ENCODE peak calls at places on chromosomes 3 and 15, in six cellular contexts. M, S, D, L, C and R are unnamed samples.

GRCh38 chr3:184240384-184241140 is 8.2 kb downstream of the ALG3 start:
- DNase-seq in M (peak), S (no peak), D (no peak), L (no peak), C (no peak), R (no peak)

GRCh38 chr3:13879946-13880810 is at the start of gene WNT7A:
- DNase-seq in M (peak), S (no peak), D (no peak), L (no peak), C (peak), R (no peak)

GRCh38 chr3:194019766-194020165 is 116.2 kb upstream of the HES1 start:
- DNase-seq in M (no peak), S (no peak), D (no peak), L (no peak), C (no peak), R (no peak)

GRCh38 chr3:197983076-197983475 is 23.1 kb downstream of the LMLN start:
- DNase-seq in M (no peak), S (no peak), D (no peak), L (no peak), C (no peak), R (no peak)

GRCh38 chr3:108931025-108931424 is 22.7 kb downstream of the GUCA1C start:
- DNase-seq in M (no peak), S (no peak), D (no peak), L (no peak), C (no peak), R (no peak)

GRCh38 chr3:159996018-159996417 is 7.4 kb downstream of the IL12A start:
- DNase-seq in M (peak), S (no peak), D (no peak), L (no peak), C (no peak), R (no peak)

GRCh38 chr3:66268864-66269263 is 48.1 kb downstream of the SLC25A26 start:
- DNase-seq in M (no peak), S (no peak), D (no peak), L (no peak), C (no peak), R (no peak)

GRCh38 chr15:81118361-81118760 is 15.7 kb upstream of the CFAP161 start:
- DNase-seq in M (no peak), S (no peak), D (no peak), L (no peak), C (no peak), R (no peak)

GRCh38 chr3:134427400-134428111 is 53.3 kb upstream of the AMOTL2 start:
- DNase-seq in M (peak), S (no peak), D (no peak), L (no peak), C (no peak), R (peak)

GRCh38 chr15:68542771-68543544 is 35.8 kb upstream of the CORO2B start:
- DNase-seq in M (peak), S (no peak), D (no peak), L (no peak), C (no peak), R (no peak)

GRCh38 chr15:98787936-98788757 is 139.8 kb downstream of the IGF1R start:
- DNase-seq in M (no peak), S (no peak), D (no peak), L (no peak), C (no peak), R (no peak)

GRCh38 chr15:36595625-36596024 is 16.2 kb downstream of the CDIN1 start:
- DNase-seq in M (no peak), S (no peak), D (no peak), L (no peak), C (no peak), R (no peak)

GRCh38 chr15:86644319-86644718 is 564.6 kb downstream of the AGBL1 start:
- DNase-seq in M (no peak), S (no peak), D (no peak), L (no peak), C (no peak), R (no peak)

GRCh38 chr15:74036271-74037170 is 42.0 kb downstream of the PML start:
- DNase-seq in M (peak), S (peak), D (peak), L (no peak), C (peak), R (peak)

GRCh38 chr3:158788446-158788845 is 13.4 kb upstream of the MFSD1 start:
- DNase-seq in M (peak), S (no peak), D (no peak), L (no peak), C (no peak), R (no peak)

GRCh38 chr15:70426065-70426821 is 328.5 kb upstream of the TLE3 start:
- DNase-seq in M (peak), S (no peak), D (no peak), L (no peak), C (no peak), R (no peak)

GRCh38 chr3:171865191-171865865 is 22.2 kb downstream of the TMEM212 start:
- DNase-seq in M (no peak), S (no peak), D (no peak), L (no peak), C (no peak), R (no peak)

GRCh38 chr3:183895296-183895695 is 10.6 kb upstream of the PARL start:
- DNase-seq in M (peak), S (no peak), D (no peak), L (peak), C (peak), R (peak)

GRCh38 chr3:32405155-32405554 is 13.5 kb downstream of the CMTM7 start:
- DNase-seq in M (no peak), S (no peak), D (no peak), L (no peak), C (no peak), R (no peak)

GRCh38 chr3:25971736-25972135 is 181.8 kb downstream of the OXSM start:
- DNase-seq in M (no peak), S (no peak), D (no peak), L (no peak), C (no peak), R (no peak)

GRCh38 chr3:151544164-151544548 is 83.3 kb upstream of the IGSF10 start:
- DNase-seq in M (no peak), S (no peak), D (no peak), L (no peak), C (no peak), R (no peak)

GRCh38 chr15:86590461-86590860 is 510.8 kb downstream of the AGBL1 start:
- DNase-seq in M (no peak), S (no peak), D (no peak), L (no peak), C (no peak), R (no peak)

GRCh38 chr3:8845641-8846040 is 76.2 kb upstream of the OXTR start:
- DNase-seq in M (peak), S (no peak), D (no peak), L (no peak), C (no peak), R (no peak)

GRCh38 chr3:13404625-13405452 is 15.3 kb downstream of the NUP210 start:
- DNase-seq in M (no peak), S (no peak), D (no peak), L (no peak), C (peak), R (no peak)

GRCh38 chr3:46097691-46098241 is 70.5 kb upstream of the XCR1 start:
- DNase-seq in M (peak), S (no peak), D (no peak), L (peak), C (no peak), R (no peak)

GRCh38 chr15:90062023-90062728 is 40.1 kb downstream of the IDH2 start:
- DNase-seq in M (peak), S (peak), D (peak), L (peak), C (peak), R (no peak)

GRCh38 chr3:122795674-122795969 is 753 bp downstream of the SLC49A4 start:
- DNase-seq in M (peak), S (no peak), D (no peak), L (no peak), C (no peak), R (no peak)

GRCh38 chr3:43025423-43025822 is 46.3 kb downstream of the GASK1A start:
- DNase-seq in M (no peak), S (no peak), D (no peak), L (no peak), C (no peak), R (no peak)

GRCh38 chr3:48960841-48961413 is 29.1 kb upstream of the P4HTM start:
- DNase-seq in M (no peak), S (no peak), D (no peak), L (peak), C (no peak), R (no peak)

GRCh38 chr3:32994045-32994444 is 42.6 kb downstream of the CCR4 start:
- DNase-seq in M (no peak), S (no peak), D (no peak), L (no peak), C (no peak), R (no peak)

DNA sequence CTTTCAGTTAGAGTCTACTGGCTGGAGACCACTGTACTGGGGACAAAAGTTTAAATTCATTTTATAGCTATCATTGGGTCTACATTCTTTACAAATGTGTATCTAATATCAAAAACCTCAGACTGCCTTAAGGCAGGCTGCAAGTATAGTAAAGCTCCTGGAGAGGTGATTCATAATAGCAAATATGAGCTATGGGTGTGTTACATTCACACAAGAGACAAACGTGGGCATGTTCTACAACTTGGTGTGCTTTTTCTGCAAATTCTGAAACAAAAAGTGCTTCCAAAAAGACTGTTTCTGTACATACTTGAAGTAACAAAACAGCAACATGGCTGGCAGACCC is 1101.4 kb downstream of the ROBO1 start:
- DNase-seq in M (peak), S (no peak), D (no peak), L (no peak), C (no peak), R (no peak)
- TF ChIP-seq CTCF in M (no peak), S (no peak), D (no peak), L (no peak), C (no peak), R (no peak)

DNA sequence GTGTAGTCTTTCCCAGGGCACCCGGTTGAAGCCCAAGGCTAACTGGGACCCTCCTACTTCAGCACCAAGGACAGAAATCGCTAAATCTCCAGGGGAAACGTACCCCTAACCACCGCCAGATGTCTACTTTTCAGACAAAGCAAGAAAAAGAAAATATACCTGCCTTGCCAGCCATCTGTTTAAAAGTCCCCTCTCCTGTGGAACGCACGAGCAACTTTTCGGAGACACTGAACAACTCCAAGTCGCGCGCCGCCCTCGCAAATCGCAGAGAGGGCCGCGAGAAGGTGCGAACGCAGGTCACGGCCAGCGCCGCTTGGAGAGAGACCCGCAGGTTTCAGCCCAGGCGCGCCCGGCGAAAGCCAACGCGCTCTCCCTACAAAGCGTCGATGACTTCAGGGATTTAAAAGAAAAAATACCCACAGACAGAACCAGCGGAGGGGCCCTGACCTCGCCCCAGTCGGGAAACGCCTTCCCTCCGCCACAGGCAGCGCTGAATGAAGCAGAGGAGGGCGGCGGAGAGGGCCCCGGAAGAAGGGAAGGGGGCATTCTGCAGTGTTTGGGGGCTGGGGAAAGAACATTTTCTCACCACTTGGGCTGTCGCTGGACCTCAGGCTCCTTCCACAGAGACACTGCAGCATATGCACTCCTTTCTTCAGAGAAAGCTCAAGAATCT is 213.1 kb downstream of the FGF12 start:
- DNase-seq in M (no peak), S (no peak), D (no peak), L (no peak), C (peak), R (peak)
- H3K4me3 ChIP-seq in M (no peak), S (peak), D (no peak), L (no peak), C (no peak), R (peak)

DNA sequence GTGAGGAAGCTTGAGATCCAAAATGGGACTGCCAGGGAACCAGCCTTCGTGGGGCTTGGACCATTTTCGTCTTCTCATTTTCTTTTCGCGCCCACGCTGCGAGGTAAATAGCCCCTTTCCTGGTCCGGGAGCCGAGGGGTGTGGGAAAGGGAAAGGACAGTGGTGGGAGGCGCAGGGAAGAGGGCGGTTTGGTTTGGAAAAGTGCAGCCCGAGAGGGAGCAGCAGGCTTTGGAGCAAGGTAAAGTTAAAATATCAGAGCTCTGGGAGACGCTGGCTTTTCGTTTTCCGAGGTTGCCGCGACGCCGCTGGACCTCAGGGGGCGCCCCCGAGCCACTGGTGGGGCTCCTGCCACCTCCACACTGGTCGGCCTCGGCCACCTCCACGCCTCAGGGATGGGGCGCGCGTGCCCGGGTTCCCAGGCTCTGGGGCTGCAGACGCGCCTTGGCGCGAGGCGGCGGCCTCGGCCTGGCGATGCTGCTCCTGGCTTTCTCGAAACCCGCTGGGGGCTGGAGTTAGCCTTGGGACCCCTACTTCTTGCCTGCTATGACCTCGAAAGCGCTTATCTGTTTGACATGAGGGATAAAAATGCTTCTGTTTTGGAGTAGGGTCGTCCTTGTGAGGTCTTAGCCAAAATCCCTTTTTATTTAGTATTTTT is 3.2 kb downstream of the PTPRG start:
- DNase-seq in M (peak), S (peak), D (peak), L (peak), C (peak), R (no peak)
- TF ChIP-seq CTCF in M (peak), S (peak), D (peak), L (peak), C (no peak), R (peak)

DNA sequence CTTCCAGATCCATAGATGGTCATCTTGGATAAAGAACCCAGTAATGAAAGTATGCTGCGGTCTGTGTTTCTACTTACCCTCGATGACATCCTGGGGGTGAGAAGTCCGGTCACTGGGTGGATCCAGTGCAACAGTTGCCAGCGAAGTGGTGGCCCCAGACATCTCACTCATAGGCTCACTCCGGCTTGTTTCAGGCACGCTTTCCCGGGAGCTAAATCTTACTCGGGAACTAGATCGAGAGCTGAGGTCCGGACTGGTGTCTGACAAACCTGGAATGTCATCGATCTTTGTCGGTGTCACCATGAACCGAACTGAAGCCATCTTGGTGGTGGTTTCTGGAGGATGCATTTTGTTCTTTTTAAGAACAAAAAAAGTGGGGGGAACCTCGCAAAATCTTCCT is 1.2 kb downstream of the SLC12A6 start:
- DNase-seq in M (no peak), S (no peak), D (no peak), L (peak), C (no peak), R (no peak)
- H3K4me3 ChIP-seq in M (no peak), S (peak), D (no peak), L (peak), C (no peak), R (no peak)

GRCh38 chr3:70308760-70309159 is 3.7 kb downstream of the MDFIC2 start:
- DNase-seq in M (peak), S (no peak), D (no peak), L (peak), C (no peak), R (no peak)
- TF ChIP-seq CTCF in M (no peak), S (no peak), D (no peak), L (peak), C (no peak), R (peak)

GRCh38 chr15:48541659-48542334 is 103.7 kb downstream of the FBN1 start:
- DNase-seq in M (peak), S (no peak), D (no peak), L (peak), C (no peak), R (no peak)

GRCh38 chr15:48548376-48548775 is 97.1 kb downstream of the FBN1 start:
- DNase-seq in M (peak), S (no peak), D (no peak), L (no peak), C (no peak), R (no peak)

GRCh38 chr15:48544816-48545215 is 100.7 kb downstream of the FBN1 start:
- DNase-seq in M (peak), S (no peak), D (no peak), L (no peak), C (no peak), R (no peak)

GRCh38 chr15:48550822-48551525 is 94.5 kb downstream of the FBN1 start:
- DNase-seq in M (no peak), S (no peak), D (no peak), L (no peak), C (peak), R (no peak)

DNA sequence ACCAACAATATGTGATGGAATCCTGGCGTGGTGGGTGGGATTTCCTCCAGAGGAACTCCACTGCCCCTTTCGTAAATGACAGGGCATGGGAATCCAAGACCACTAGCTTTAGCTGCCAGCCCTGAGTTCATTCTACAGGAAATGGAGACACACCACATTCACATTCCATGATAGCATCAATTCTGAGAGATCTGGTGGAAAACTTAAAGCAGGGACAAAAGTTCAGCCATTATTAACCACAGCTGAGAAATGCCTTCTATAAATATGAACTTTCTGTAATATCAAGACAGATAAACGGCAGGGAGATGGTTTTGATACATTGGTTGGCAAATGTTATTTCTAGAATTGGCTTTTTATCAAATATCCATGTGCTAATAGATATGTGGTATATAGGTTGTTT is 98.2 kb downstream of the FBN1 start:
- DNase-seq in M (peak), S (no peak), D (no peak), L (no peak), C (no peak), R (no peak)
- H3K4me3 ChIP-seq in M (no peak), S (no peak), D (no peak), L (no peak), C (no peak), R (no peak)

GRCh38 chr15:75193272-75193671 is 8.4 kb upstream of the C15orf39 start:
- DNase-seq in M (no peak), S (no peak), D (no peak), L (no peak), C (no peak), R (no peak)
- TF ChIP-seq CTCF in M (no peak), S (no peak), D (no peak), L (no peak), C (no peak), R (no peak)

GRCh38 chr15:51909591-51909990 is 62.0 kb downstream of the LEO1 start:
- DNase-seq in M (no peak), S (no peak), D (no peak), L (no peak), C (no peak), R (no peak)
- H3K4me3 ChIP-seq in M (no peak), S (no peak), D (no peak), L (no peak), C (no peak), R (no peak)